ENCODE peak calls at places on chromosomes 5 and 9, in six cellular contexts. K is cardiac muscle cell; V is right cardiac atrium; Q is activated T-helper 1 cell treated with anti-CD3 and anti-CD28 coated beads, Interleukin-2, amount 50 U/mL, for 16 hours; B is MV-4-11; P is HFF-Myc. Z is an unnamed sample.
A peak's percentile ranks its signal among the peaks of the same experiment; 100 is the strongest.

GRCh38 chr5:67619636-67620035 is 423.0 kb upstream of the CD180 start:
- DNase-seq in K (no peak), V (no peak), Q (no peak), B (no peak), P (no peak), Z (no peak)

GRCh38 chr9:68416891-68417570 is 60.6 kb downstream of the PGM5 start:
- DNase-seq in K (peak; percentile 8), V (no peak), Q (no peak), B (no peak), P (no peak), Z (peak; percentile 21)

GRCh38 chr5:175845229-175845628 is 26.1 kb upstream of the CPLX2 start:
- DNase-seq in K (no peak), V (no peak), Q (no peak), B (no peak), P (no peak), Z (no peak)

GRCh38 chr9:93822229-93822628 is 132.9 kb downstream of the BARX1 start:
- DNase-seq in K (no peak), V (no peak), Q (no peak), B (no peak), P (no peak), Z (no peak)

GRCh38 chr9:77648458-77649108 is 461 bp upstream of the GNA14 start:
- DNase-seq in K (peak; percentile 60), V (peak; percentile 80), Q (no peak), B (peak; percentile 18), P (no peak), Z (no peak)

GRCh38 chr5:148542812-148543211 is 111.5 kb downstream of the HTR4 start:
- DNase-seq in K (peak; percentile 2), V (no peak), Q (no peak), B (no peak), P (peak; percentile 32), Z (no peak)

GRCh38 chr5:36305571-36306326 is 4.0 kb upstream of the RANBP3L start:
- DNase-seq in K (peak; percentile 75), V (peak; percentile 55), Q (no peak), B (peak; percentile 23), P (no peak), Z (peak; percentile 50)

GRCh38 chr5:147436596-147436995 is 73.3 kb downstream of the DPYSL3 start:
- DNase-seq in K (no peak), V (no peak), Q (no peak), B (peak; percentile 91), P (no peak), Z (no peak)

GRCh38 chr5:104187656-104188055 is 625.1 kb upstream of the NUDT12 start:
- DNase-seq in K (no peak), V (no peak), Q (no peak), B (no peak), P (no peak), Z (no peak)

GRCh38 chr5:2640717-2641116 is 110.8 kb downstream of the IRX2 start:
- DNase-seq in K (no peak), V (no peak), Q (no peak), B (no peak), P (no peak), Z (no peak)